ENCODE peak calls at places on chromosomes 1 and 21, in nine cellular contexts. D, R, H, M, P, Z, L, A and I are unnamed samples.

GRCh38 chr1:52157582-52157981 is 15.7 kb downstream of the ZFYVE9 start:
- DNase-seq in D (no peak), R (no peak), H (no peak), M (no peak), P (peak), Z (no peak), L (no peak), A (no peak), I (no peak)

GRCh38 chr1:19468397-19468956 is 16.9 kb downstream of the CAPZB start:
- DNase-seq in D (no peak), R (no peak), H (no peak), M (no peak), P (no peak), Z (no peak), L (no peak), A (no peak), I (no peak)

GRCh38 chr1:8431028-8431427 is 113.1 kb downstream of the SLC45A1 start:
- DNase-seq in D (peak), R (no peak), H (no peak), M (no peak), P (no peak), Z (no peak), L (no peak), A (peak), I (no peak)

GRCh38 chr1:202248861-202249260 is 55.3 kb downstream of the LGR6 start:
- DNase-seq in D (peak), R (no peak), H (no peak), M (no peak), P (no peak), Z (no peak), L (no peak), A (no peak), I (no peak)

GRCh38 chr21:36583591-36583990 is 103.7 kb upstream of the CLDN14 start:
- DNase-seq in D (no peak), R (no peak), H (no peak), M (no peak), P (no peak), Z (no peak), L (no peak), A (no peak), I (no peak)

GRCh38 chr1:154975409-154976205 is 1.1 kb downstream of the CKS1B start:
- DNase-seq in D (peak), R (no peak), H (peak), M (no peak), P (peak), Z (peak), L (peak), A (no peak), I (no peak)

GRCh38 chr1:234597894-234598293 is 12.1 kb downstream of the IRF2BP2 start:
- DNase-seq in D (peak), R (peak), H (no peak), M (peak), P (peak), Z (peak), L (peak), A (peak), I (no peak)

GRCh38 chr1:229928767-229929166 is 138.3 kb upstream of the GALNT2 start:
- DNase-seq in D (no peak), R (no peak), H (no peak), M (no peak), P (no peak), Z (no peak), L (no peak), A (no peak), I (no peak)

GRCh38 chr1:209873067-209873810 is 45.5 kb downstream of the UTP25 start:
- DNase-seq in D (no peak), R (no peak), H (no peak), M (no peak), P (peak), Z (peak), L (no peak), A (no peak), I (no peak)

GRCh38 chr21:42614811-42615342 is 38.5 kb upstream of the PDE9A start:
- DNase-seq in D (peak), R (no peak), H (peak), M (no peak), P (peak), Z (no peak), L (no peak), A (peak), I (no peak)

GRCh38 chr1:84117868-84118267 is 26.2 kb upstream of the PRKACB start:
- DNase-seq in D (no peak), R (no peak), H (no peak), M (no peak), P (peak), Z (peak), L (no peak), A (no peak), I (peak)

GRCh38 chr1:75643460-75643859 is 32.5 kb upstream of the SLC44A5 start:
- DNase-seq in D (no peak), R (no peak), H (no peak), M (no peak), P (peak), Z (no peak), L (no peak), A (no peak), I (no peak)

GRCh38 chr1:39900662-39901485 is 843 bp downstream of the MYCL start:
- DNase-seq in D (peak), R (no peak), H (peak), M (peak), P (no peak), Z (no peak), L (no peak), A (no peak), I (no peak)

GRCh38 chr1:38258085-38258484 is 211.5 kb upstream of the POU3F1 start:
- DNase-seq in D (no peak), R (no peak), H (no peak), M (no peak), P (no peak), Z (no peak), L (no peak), A (no peak), I (no peak)

GRCh38 chr1:47388548-47389238 is 27.4 kb upstream of the FOXE3 start:
- DNase-seq in D (peak), R (no peak), H (peak), M (peak), P (peak), Z (peak), L (peak), A (peak), I (no peak)